ENCODE peak calls at places on chromosomes 4 and X, in six cellular contexts. T is NCI-H82; M is activated CD4-positive, alpha-beta T cell treated with anti-CD3 and anti-CD28 coated beads, Interleukin-2, amount 10 ng/mL, durations not matched to agents 7 days and 5 days; L is mesendoderm; V is M059J; P is omental fat pad. A is an unnamed sample.

GRCh38 chr4:26145212-26145611 is 175.6 kb upstream of the RBPJ start:
- DNase-seq in P (no peak), L (no peak), T (no peak), V (no peak), M (no peak), A (peak)

GRCh38 chr4:139208404-139208945 is 31.5 kb upstream of the ELF2 start:
- DNase-seq in P (no peak), L (no peak), M (no peak), T (no peak), V (no peak), A (peak)

GRCh38 chr4:65669008-65669971 is 999 bp downstream of the EPHA5 start:
- DNase-seq in V (peak), T (peak), M (no peak), L (peak), P (no peak), A (peak)

GRCh38 chr4:159764343-159764952 is 661.6 kb downstream of the RAPGEF2 start:
- DNase-seq in M (peak), T (peak), P (no peak), V (peak), L (peak), A (peak)

GRCh38 chr4:78242071-78242470 is 184.9 kb downstream of the FRAS1 start:
- DNase-seq in V (no peak), L (no peak), M (no peak), T (no peak), P (no peak), A (no peak)

GRCh38 chrX:25013593-25014365 is 2.0 kb downstream of the ARX start:
- DNase-seq in M (no peak), V (no peak), T (peak), L (no peak), P (no peak), A (peak)

GRCh38 chr4:41887821-41888699 is 47.2 kb upstream of the TMEM33 start:
- DNase-seq in M (peak), L (peak), V (peak), T (peak), P (no peak), A (peak)

GRCh38 chr4:30535255-30535654 is 184.9 kb upstream of the PCDH7 start:
- DNase-seq in V (peak), M (no peak), L (no peak), T (no peak), P (no peak), A (no peak)

GRCh38 chr4:53592686-53593641 is 1.7 kb upstream of the LNX1 start:
- DNase-seq in L (peak), T (no peak), P (peak), M (no peak), V (no peak), A (peak)

GRCh38 chrX:41589634-41590270 is 99.0 kb upstream of the GPR34 start:
- DNase-seq in L (no peak), P (no peak), V (no peak), M (no peak), T (no peak), A (no peak)

GRCh38 chrX:79270401-79270800 is 96.7 kb downstream of the ITM2A start:
- DNase-seq in T (peak), P (no peak), M (peak), L (peak), V (peak), A (no peak)